ENCODE peak calls at places on chromosomes 12 and 14, in four cellular contexts. One of them, this sample, is unnamed.

GRCh38 chr12:684416-684815 is 21.2 kb upstream of the NINJ2 start:
- DNase-seq in A549: no peak
- DNase-seq in GM12878: no peak
- DNase-seq in K562: no peak
- DNase-seq in this sample: no peak

GRCh38 chr14:67491741-67492504 is 3.4 kb upstream of the TMEM229B start:
- DNase-seq in A549: no peak
- DNase-seq in GM12878: no peak
- DNase-seq in K562: no peak
- DNase-seq in this sample: no peak

GRCh38 chr14:53327716-53328115 is 174.6 kb upstream of the DDHD1 start:
- DNase-seq in A549: no peak
- DNase-seq in GM12878: no peak
- DNase-seq in K562: no peak
- DNase-seq in this sample: no peak

GRCh38 chr14:80570930-80571298 is 359.6 kb upstream of the DIO2 start:
- DNase-seq in A549: no peak
- DNase-seq in GM12878: no peak
- DNase-seq in K562: no peak
- DNase-seq in this sample: no peak

GRCh38 chr14:59422069-59422881 is 42.9 kb downstream of the GPR135 start:
- DNase-seq in A549: no peak
- DNase-seq in GM12878: no peak
- DNase-seq in K562: no peak
- DNase-seq in this sample: no peak

GRCh38 chr14:37122919-37123639 is 49.3 kb downstream of the SLC25A21 start:
- DNase-seq in A549: no peak
- DNase-seq in GM12878: no peak
- DNase-seq in K562: no peak
- DNase-seq in this sample: no peak

GRCh38 chr12:109739747-109740693 is 26.4 kb downstream of the FAM222A start:
- DNase-seq in A549: no peak
- DNase-seq in GM12878: no peak
- DNase-seq in K562: peak
- DNase-seq in this sample: no peak

GRCh38 chr14:74514471-74514932 is 20.9 kb downstream of the ISCA2 start:
- DNase-seq in A549: no peak
- DNase-seq in GM12878: no peak
- DNase-seq in K562: no peak
- DNase-seq in this sample: peak

GRCh38 chr12:3700861-3701260 is 52.0 kb downstream of the CRACR2A start:
- DNase-seq in A549: no peak
- DNase-seq in GM12878: no peak
- DNase-seq in K562: no peak
- DNase-seq in this sample: no peak

GRCh38 chr14:73945159-73945670 is 4.7 kb downstream of the FAM161B start:
- DNase-seq in A549: no peak
- DNase-seq in GM12878: no peak
- DNase-seq in K562: no peak
- DNase-seq in this sample: no peak

GRCh38 chr14:93663317-93663716 is 125.0 kb downstream of the PRIMA1 start:
- DNase-seq in A549: no peak
- DNase-seq in GM12878: no peak
- DNase-seq in K562: no peak
- DNase-seq in this sample: no peak

GRCh38 chr14:36111822-36112583 is 64.5 kb downstream of the PTCSC3 start:
- DNase-seq in A549: no peak
- DNase-seq in GM12878: no peak
- DNase-seq in K562: no peak
- DNase-seq in this sample: no peak

GRCh38 chr12:110039085-110039807 is 9.1 kb downstream of the C12orf76 start:
- DNase-seq in A549: peak
- DNase-seq in GM12878: no peak
- DNase-seq in K562: no peak
- DNase-seq in this sample: peak

GRCh38 chr12:103855036-103855712 is 14.1 kb upstream of the NT5DC3 start:
- DNase-seq in A549: no peak
- DNase-seq in GM12878: no peak
- DNase-seq in K562: no peak
- DNase-seq in this sample: peak

GRCh38 chr12:78185109-78185508 is 354.4 kb downstream of the NAV3 start:
- DNase-seq in A549: no peak
- DNase-seq in GM12878: no peak
- DNase-seq in K562: no peak
- DNase-seq in this sample: no peak

GRCh38 chr12:111616177-111616623 is 17.1 kb upstream of the ATXN2 start:
- DNase-seq in A549: no peak
- DNase-seq in GM12878: no peak
- DNase-seq in K562: no peak
- DNase-seq in this sample: peak

GRCh38 chr12:107322063-107322462 is 228.7 kb upstream of the CRY1 start:
- DNase-seq in A549: no peak
- DNase-seq in GM12878: no peak
- DNase-seq in K562: no peak
- DNase-seq in this sample: no peak

GRCh38 chr14:76775159-76775694 is 14.0 kb downstream of the VASH1 start:
- DNase-seq in A549: no peak
- DNase-seq in GM12878: no peak
- DNase-seq in K562: no peak
- DNase-seq in this sample: no peak

GRCh38 chr12:3698218-3698974 is 54.5 kb downstream of the CRACR2A start:
- DNase-seq in A549: no peak
- DNase-seq in GM12878: no peak
- DNase-seq in K562: no peak
- DNase-seq in this sample: no peak

GRCh38 chr12:65532162-65532561 is 253.7 kb downstream of the MSRB3 start:
- DNase-seq in A549: no peak
- DNase-seq in GM12878: no peak
- DNase-seq in K562: no peak
- DNase-seq in this sample: no peak

GRCh38 chr14:60327447-60328331 is 78.7 kb downstream of the PPM1A start:
- DNase-seq in A549: no peak
- DNase-seq in GM12878: peak
- DNase-seq in K562: no peak
- DNase-seq in this sample: no peak

GRCh38 chr12:131042848-131043245 is 89.1 kb downstream of the ADGRD1 start:
- DNase-seq in A549: no peak
- DNase-seq in GM12878: no peak
- DNase-seq in K562: no peak
- DNase-seq in this sample: no peak

GRCh38 chr12:14960548-14961465 is 594 bp downstream of the ARHGDIB start:
- DNase-seq in A549: no peak
- DNase-seq in GM12878: no peak
- DNase-seq in K562: no peak
- DNase-seq in this sample: no peak

GRCh38 chr14:73392329-73393257 is 65.8 kb downstream of the NUMB start:
- DNase-seq in A549: no peak
- DNase-seq in GM12878: no peak
- DNase-seq in K562: no peak
- DNase-seq in this sample: no peak

GRCh38 chr12:66603458-66603857 is 75.4 kb downstream of the GRIP1 start:
- DNase-seq in A549: no peak
- DNase-seq in GM12878: no peak
- DNase-seq in K562: no peak
- DNase-seq in this sample: no peak

GRCh38 chr12:66600805-66601392 is 78.0 kb downstream of the GRIP1 start:
- DNase-seq in A549: no peak
- DNase-seq in GM12878: no peak
- DNase-seq in K562: no peak
- DNase-seq in this sample: no peak

GRCh38 chr12:66602483-66603143 is 76.3 kb downstream of the GRIP1 start:
- DNase-seq in A549: no peak
- DNase-seq in GM12878: no peak
- DNase-seq in K562: no peak
- DNase-seq in this sample: no peak

GRCh38 chr12:66598081-66598480 is 80.8 kb downstream of the GRIP1 start:
- DNase-seq in A549: no peak
- DNase-seq in GM12878: no peak
- DNase-seq in K562: no peak
- DNase-seq in this sample: no peak

DNA sequence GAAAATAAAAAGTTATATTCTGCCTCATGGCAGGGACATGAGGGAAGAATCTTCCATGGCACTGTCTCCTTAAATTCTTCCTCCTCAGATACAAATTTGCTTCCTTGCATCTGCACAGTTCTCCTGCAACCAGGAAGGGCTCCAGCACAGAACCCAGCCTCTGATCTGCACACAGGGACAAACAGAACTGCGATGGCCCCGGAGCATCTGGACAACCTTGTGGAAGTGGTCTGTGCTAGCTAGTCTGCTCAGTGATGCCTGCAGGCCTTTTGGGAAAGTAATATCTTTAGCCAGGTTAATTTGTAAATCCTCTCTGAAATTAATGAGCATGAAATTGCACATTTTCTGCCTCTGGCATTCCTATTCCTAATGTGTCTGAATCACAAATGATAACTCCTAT is 74.9 kb downstream of the GRIP1 start:
- DNase-seq in A549: no peak
- DNase-seq in GM12878: no peak
- DNase-seq in K562: no peak
- DNase-seq in this sample: no peak
- TF ChIP-seq JUNB in A549: no peak
- TF ChIP-seq JUNB in GM12878: no peak
- TF ChIP-seq JUNB in K562: no peak
- TF ChIP-seq JUNB in this sample: no peak

DNA sequence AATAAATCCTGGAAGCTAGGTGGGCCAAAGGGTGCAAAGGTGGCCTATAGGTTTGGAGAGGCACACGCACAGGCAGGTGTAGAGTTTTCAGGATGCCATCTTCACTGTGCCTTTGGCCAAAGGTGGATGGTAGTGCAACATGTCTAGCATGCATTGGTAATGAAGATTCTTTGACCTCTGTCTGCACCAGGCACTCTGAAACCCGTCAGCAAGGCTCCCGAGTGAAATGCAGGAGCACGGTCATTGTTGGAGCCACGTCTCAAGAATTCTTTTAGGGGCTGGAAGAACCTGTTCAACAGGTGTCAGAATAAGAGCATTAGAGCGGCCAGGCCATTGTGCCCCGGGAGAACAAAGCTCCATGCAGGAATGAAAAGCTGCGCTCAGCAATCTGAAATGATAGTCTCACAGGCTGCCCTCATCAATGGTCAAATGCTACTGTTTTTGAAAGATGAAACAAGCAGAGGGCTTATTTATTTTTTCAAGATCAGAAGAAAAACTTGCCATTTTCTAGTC is 40.2 kb upstream of the DICER1 start:
- DNase-seq in A549: no peak
- DNase-seq in GM12878: no peak
- DNase-seq in K562: no peak
- DNase-seq in this sample: no peak
- H3K4me2 ChIP-seq in A549: no peak
- H3K4me2 ChIP-seq in GM12878: no peak
- H3K4me2 ChIP-seq in K562: no peak
- H3K4me2 ChIP-seq in this sample: no peak

DNA sequence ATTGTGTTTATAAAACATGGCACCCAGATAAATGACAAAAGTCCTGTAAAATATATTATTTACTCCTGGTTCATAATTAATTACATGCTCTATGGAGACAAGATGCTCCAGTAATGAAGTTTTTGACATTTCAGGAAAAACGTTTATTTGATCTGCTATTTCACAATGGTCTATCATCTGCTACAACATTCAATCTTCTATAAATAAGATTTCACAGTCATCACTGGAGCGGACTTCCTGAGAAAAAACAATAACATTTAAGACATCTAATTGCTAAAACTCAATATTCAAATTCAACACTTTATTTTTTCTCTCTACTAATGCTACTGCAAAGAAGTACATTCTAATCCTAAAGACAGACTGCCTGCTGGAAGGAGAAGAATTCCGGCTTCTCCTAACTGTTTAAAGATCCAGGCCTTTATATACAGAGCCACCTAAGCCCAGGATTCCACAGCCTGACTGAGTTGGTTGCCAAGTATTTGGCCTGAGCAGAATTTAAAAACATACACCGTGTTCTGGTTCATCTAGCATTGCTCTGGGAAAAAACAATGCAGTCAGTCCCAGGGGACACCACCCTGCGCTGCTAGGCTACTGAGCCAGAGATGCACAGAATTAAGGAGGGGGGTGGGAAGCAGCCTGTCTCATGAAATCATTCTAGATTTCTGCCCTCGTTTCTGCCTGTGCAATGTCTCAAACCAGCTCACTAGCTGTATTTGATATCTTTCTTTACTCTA is 58.0 kb downstream of the TMTC1 start:
- DNase-seq in A549: no peak
- DNase-seq in GM12878: peak
- DNase-seq in K562: no peak
- DNase-seq in this sample: no peak
- TF ChIP-seq MAX in A549: no peak
- TF ChIP-seq MAX in GM12878: no peak
- TF ChIP-seq MAX in K562: no peak
- TF ChIP-seq MAX in this sample: no peak

DNA sequence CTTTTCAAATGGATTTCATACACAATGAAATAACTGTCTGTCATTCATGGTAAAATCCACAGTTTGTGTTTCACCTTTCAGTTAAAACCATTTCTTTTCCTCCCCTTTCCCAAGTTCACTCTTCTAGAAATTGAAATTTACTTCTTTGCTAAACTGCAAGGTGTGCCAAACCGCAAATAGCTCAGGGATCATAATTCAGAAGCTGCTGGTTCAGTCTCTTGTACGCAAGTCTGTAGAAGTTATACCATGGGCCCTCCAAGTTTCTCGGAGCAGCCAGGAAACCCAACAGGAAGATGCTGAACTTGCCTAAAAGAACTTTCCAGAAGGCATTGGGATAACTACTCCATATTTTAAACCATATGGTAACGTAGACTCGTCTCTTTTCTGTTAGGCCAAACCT is 268.9 kb downstream of the FLRT2 start:
- DNase-seq in A549: no peak
- DNase-seq in GM12878: no peak
- DNase-seq in K562: no peak
- DNase-seq in this sample: no peak
- TF ChIP-seq JUNB in A549: no peak
- TF ChIP-seq JUNB in GM12878: no peak
- TF ChIP-seq JUNB in K562: no peak
- TF ChIP-seq JUNB in this sample: no peak

This sample was measured in HepG2.